ENCODE peak calls at places on chromosomes 13 and 19, in ten cellular contexts. O is lower leg skin; M is neural crest cell; K is progenitor cell of endocrine pancreas; G is cardiac fibroblast; X is astrocyte of the spinal cord; Z is fibroblast of mammary gland; S is brain microvascular endothelial cell; R is CD8-positive, alpha-beta T cell; D is left lung. Y is an unnamed sample.
A peak's percentile ranks its signal among the peaks of the same experiment; 100 is the strongest.

GRCh38 chr19:7307590-7308218 is 13.5 kb upstream of the INSR start:
- DNase-seq in O (no peak), Z (no peak), K (no peak), S (no peak), X (no peak), D (no peak), M (no peak), G (no peak), R (no peak), Y (no peak)

GRCh38 chr13:29707876-29708543 is 112.5 kb upstream of the SLC7A1 start:
- DNase-seq in O (no peak), K (no peak), S (peak; percentile 45), G (peak; percentile 69), D (no peak), Z (peak; percentile 60), M (no peak), X (peak; percentile 42), R (peak; percentile 68), Y (no peak)

GRCh38 chr19:36331353-36332228 is 47.4 kb downstream of the ZFP14 start:
- DNase-seq in Z (peak; percentile 95), R (peak; percentile 55), S (peak; percentile 96), M (peak; percentile 80), G (peak; percentile 96), D (peak; percentile 69), K (peak; percentile 90), X (peak; percentile 95), O (peak; percentile 92), Y (peak; percentile 49)

GRCh38 chr19:48613852-48614435 is 932 bp downstream of the FAM83E start:
- DNase-seq in S (no peak), D (no peak), O (no peak), X (no peak), G (no peak), K (no peak), Z (no peak), M (no peak), R (no peak), Y (no peak)

GRCh38 chr19:38769635-38770211 is 3.6 kb downstream of the LGALS7 start:
- DNase-seq in R (peak; percentile 98), G (peak; percentile 83), K (peak; percentile 61), S (peak; percentile 69), Z (peak; percentile 72), D (peak; percentile 98), M (peak; percentile 81), X (peak; percentile 68), O (peak; percentile 99), Y (no peak)

GRCh38 chr19:2253106-2254051 is 2.8 kb downstream of the JSRP1 start:
- DNase-seq in X (no peak), G (no peak), R (peak; percentile 82), M (peak; percentile 41), S (no peak), Z (no peak), K (no peak), O (no peak), D (no peak), Y (no peak)

GRCh38 chr13:46106839-46107371 is 2.1 kb upstream of the CPB2 start:
- DNase-seq in S (no peak), M (no peak), R (no peak), Z (no peak), O (no peak), G (no peak), D (no peak), X (no peak), K (no peak), Y (no peak)

GRCh38 chr13:36718146-36718545 is 44.3 kb downstream of the SERTM1 start:
- DNase-seq in R (no peak), X (peak; percentile 86), Z (peak; percentile 84), O (no peak), K (no peak), M (no peak), D (no peak), G (peak; percentile 69), S (no peak), Y (no peak)

GRCh38 chr13:22800726-22801401 is 379.9 kb upstream of the SGCG start:
- DNase-seq in S (no peak), G (peak; percentile 10), X (no peak), M (no peak), K (no peak), O (no peak), D (no peak), Z (peak; percentile 29), R (no peak), Y (no peak)

DNA sequence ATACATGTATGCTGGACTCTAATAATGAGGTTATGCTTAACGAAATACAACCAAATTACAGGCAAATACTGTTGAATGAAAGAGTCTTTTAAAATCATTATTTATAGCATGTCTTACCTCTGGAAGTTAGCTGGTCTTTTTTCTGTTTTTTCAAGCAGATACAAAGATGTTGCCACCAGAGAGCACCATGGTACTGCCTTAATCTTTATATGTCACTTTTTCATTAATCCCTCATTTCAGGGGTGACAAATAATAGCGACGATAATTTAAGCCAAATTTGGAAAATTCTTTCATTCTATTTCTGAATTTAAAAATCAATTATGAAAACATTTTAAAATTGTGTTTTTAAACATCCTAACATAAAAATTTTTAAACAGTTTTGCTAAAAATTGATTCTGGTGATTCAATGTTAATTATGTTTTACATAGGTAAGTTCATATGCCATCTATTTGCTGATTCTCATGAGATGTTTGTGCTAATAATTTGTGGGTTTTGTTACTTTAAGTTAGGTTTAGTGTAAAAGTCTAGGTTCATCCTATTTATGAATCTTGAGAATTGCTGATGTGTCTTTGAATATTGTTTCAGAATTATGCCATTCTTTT is 379.3 kb upstream of the SGCG start:
- DNase-seq in O (no peak), M (no peak), D (no peak), G (peak; percentile 10), S (no peak), Z (peak; percentile 20), R (no peak), K (no peak), X (no peak), Y (no peak)
- TF ChIP-seq CTCF in O (no peak), M (peak; percentile 72), D (peak; percentile 22), G (no peak), S (peak; percentile 13), Z (peak; percentile 18), R (no peak), K (peak; percentile 54), X (no peak), Y (peak; percentile 56)

GRCh38 chr13:97495678-97496077 is 61.7 kb downstream of the RAP2A start:
- DNase-seq in G (no peak), X (no peak), M (no peak), R (no peak), D (no peak), K (no peak), Z (no peak), O (no peak), S (no peak), Y (no peak)
- TF ChIP-seq CTCF in G (no peak), X (no peak), M (no peak), R (no peak), D (no peak), K (no peak), Z (no peak), O (no peak), S (no peak), Y (no peak)

GRCh38 chr13:94660695-94661324 is 51.5 kb downstream of the SOX21 start:
- DNase-seq in S (peak; percentile 27), R (no peak), K (no peak), O (no peak), Z (peak; percentile 43), X (peak; percentile 34), D (no peak), M (peak; percentile 12), G (peak; percentile 42), Y (no peak)

GRCh38 chr13:94657167-94657566 is 55.2 kb downstream of the SOX21 start:
- DNase-seq in X (no peak), R (no peak), K (no peak), S (peak; percentile 10), D (no peak), M (no peak), O (no peak), G (peak; percentile 66), Z (peak; percentile 69), Y (no peak)

GRCh38 chr13:94656766-94657165 is 55.1 kb downstream of the GPR180 start:
- DNase-seq in X (peak; percentile 94), M (no peak), R (no peak), K (no peak), G (peak; percentile 92), Z (peak; percentile 97), D (no peak), O (no peak), S (peak; percentile 55), Y (no peak)

GRCh38 chr13:94661396-94661795 is 50.9 kb downstream of the SOX21 start:
- DNase-seq in G (no peak), O (no peak), D (no peak), X (no peak), R (no peak), M (no peak), K (no peak), Z (no peak), S (no peak), Y (no peak)

GRCh38 chr13:94658926-94659649 is 53.3 kb downstream of the SOX21 start:
- DNase-seq in S (no peak), M (no peak), R (no peak), K (no peak), D (no peak), O (no peak), G (no peak), X (no peak), Z (peak; percentile 5), Y (no peak)
- TF ChIP-seq CTCF in S (peak; percentile 29), M (peak; percentile 29), R (no peak), K (peak; percentile 40), D (no peak), O (no peak), G (no peak), X (peak; percentile 17), Z (no peak), Y (no peak)

GRCh38 chr19:50912102-50912599 is 956 bp upstream of the KLK4 start:
- DNase-seq in S (no peak), G (no peak), K (no peak), Z (no peak), X (no peak), M (no peak), D (no peak), O (no peak), R (no peak), Y (no peak)

GRCh38 chr19:50916069-50916468 is 4.9 kb upstream of the KLK4 start:
- DNase-seq in K (no peak), X (no peak), M (no peak), Z (no peak), D (no peak), R (no peak), G (no peak), S (no peak), O (no peak), Y (no peak)

GRCh38 chr19:50911206-50912101 is at the start of gene KLK4:
- DNase-seq in Z (no peak), K (no peak), R (no peak), S (no peak), G (no peak), X (no peak), D (no peak), M (no peak), O (no peak), Y (no peak)

GRCh38 chr19:50910722-50911121 is 473 bp downstream of the KLK4 start:
- DNase-seq in R (no peak), Z (no peak), D (no peak), X (no peak), O (no peak), G (no peak), M (no peak), K (no peak), S (no peak), Y (no peak)

DNA sequence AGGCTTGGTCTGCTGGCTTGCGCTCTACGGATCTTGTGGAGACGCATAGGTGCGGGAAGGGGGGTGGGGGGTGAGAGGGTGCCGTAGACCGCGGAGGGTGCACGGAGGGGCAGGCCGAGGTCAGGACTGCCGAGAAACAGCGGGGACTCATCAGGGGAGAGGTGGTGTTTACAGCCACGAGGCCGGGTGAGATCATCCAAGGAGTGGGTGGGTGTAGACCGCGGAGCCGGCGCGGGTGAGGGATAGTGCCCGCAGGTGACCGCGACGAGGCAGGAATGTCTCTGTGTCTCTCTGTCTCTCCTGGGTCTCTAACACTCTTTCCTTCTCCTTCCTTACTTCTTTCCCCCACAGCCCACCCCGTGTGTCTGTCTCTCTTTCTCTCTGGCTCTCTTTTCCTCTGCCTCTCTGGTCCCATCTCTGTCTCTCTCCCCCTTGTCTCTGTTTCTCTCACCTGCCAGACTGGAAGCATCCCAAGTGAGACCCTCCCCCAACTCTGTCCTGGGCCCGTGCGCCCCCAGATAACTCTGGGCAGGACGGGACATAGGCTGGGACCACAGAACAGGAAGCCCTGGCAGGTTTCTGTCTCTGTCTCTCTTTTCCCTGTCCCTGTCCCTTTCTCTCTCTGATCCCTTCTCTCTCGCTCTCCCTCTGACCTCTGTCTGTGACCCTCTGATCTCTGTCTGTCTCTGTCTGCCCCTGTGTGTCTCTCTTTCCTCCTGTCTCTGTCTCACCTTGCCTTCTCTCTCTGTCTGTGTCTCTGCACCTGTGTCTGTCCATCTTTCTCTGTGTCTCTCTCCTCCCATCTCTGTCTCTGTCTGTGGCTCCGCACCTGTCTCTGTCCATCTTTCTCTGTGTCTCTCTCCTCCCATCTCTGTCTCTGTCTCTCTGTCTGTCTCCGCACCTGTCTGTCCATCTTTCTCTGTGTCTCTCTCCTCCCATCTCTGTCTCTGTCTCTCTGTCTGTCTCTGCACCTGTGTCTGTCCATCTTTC is 1.8 kb upstream of the KLK4 start:
- DNase-seq in O (no peak), G (no peak), R (no peak), M (no peak), D (no peak), S (no peak), X (no peak), Z (no peak), K (no peak), Y (no peak)
- TF ChIP-seq CTCF in O (no peak), G (no peak), R (no peak), M (no peak), D (no peak), S (no peak), X (no peak), Z (no peak), K (no peak), Y (no peak)